ENCODE peak calls at places on chromosomes 6 and 20, in eight cellular contexts. X, F, N, E, Z, G, I and Y are unnamed samples.

GRCh38 chr20:51562334-51563140 is 20.0 kb upstream of the NFATC2 start:
- DNase-seq in I (peak; percentile 11), Z (peak; percentile 87), X (no peak), F (peak; percentile 49), N (no peak), G (peak; percentile 16), E (no peak), Y (no peak)

GRCh38 chr6:16704706-16705402 is 56.4 kb downstream of the ATXN1 start:
- DNase-seq in E (no peak), I (no peak), F (no peak), X (no peak), N (peak; percentile 84), Z (no peak), G (peak; percentile 66), Y (no peak)

GRCh38 chr6:23533311-23533710 is 592.7 kb upstream of the NRSN1 start:
- DNase-seq in N (no peak), F (no peak), I (no peak), X (no peak), Z (no peak), G (no peak), E (no peak), Y (no peak)

GRCh38 chr6:166008441-166009369 is 158.9 kb downstream of the TBXT start:
- DNase-seq in E (no peak), Z (no peak), N (no peak), I (no peak), F (no peak), X (no peak), G (no peak), Y (no peak)

GRCh38 chr6:106890447-106890846 is 84.1 kb downstream of the CD24 start:
- DNase-seq in E (no peak), N (no peak), G (no peak), Z (no peak), X (no peak), I (no peak), F (no peak), Y (no peak)

GRCh38 chr6:167089243-167090142 is 33.4 kb upstream of the CCR6 start:
- DNase-seq in I (no peak), X (no peak), F (no peak), G (no peak), N (no peak), Z (no peak), E (no peak), Y (no peak)

GRCh38 chr6:68559716-68560115 is 75.4 kb upstream of the ADGRB3 start:
- DNase-seq in I (no peak), Z (no peak), F (no peak), X (no peak), G (no peak), N (no peak), E (no peak), Y (no peak)

GRCh38 chr6:149147191-149147590 is 170.3 kb upstream of the TAB2 start:
- DNase-seq in G (no peak), E (no peak), I (no peak), N (no peak), F (no peak), X (no peak), Z (no peak), Y (no peak)

GRCh38 chr6:90997076-90997475 is 410.2 kb upstream of the MAP3K7 start:
- DNase-seq in I (no peak), X (no peak), E (no peak), G (no peak), N (no peak), F (no peak), Z (no peak), Y (no peak)

GRCh38 chr6:152089992-152090391 is 282.5 kb downstream of the ESR1 start:
- DNase-seq in N (no peak), G (no peak), Z (peak; percentile 25), E (no peak), F (no peak), X (no peak), I (no peak), Y (no peak)

GRCh38 chr20:60115452-60115851 is 157.2 kb downstream of the CDH26 start:
- DNase-seq in Z (no peak), N (no peak), G (no peak), E (no peak), I (no peak), F (no peak), X (no peak), Y (no peak)

GRCh38 chr20:13089950-13090469 is 81.2 kb downstream of the SPTLC3 start:
- DNase-seq in F (no peak), G (no peak), X (no peak), E (no peak), N (no peak), I (no peak), Z (no peak), Y (no peak)

GRCh38 chr6:13472099-13472498 is 15.3 kb downstream of the GFOD1 start:
- DNase-seq in G (no peak), I (no peak), X (no peak), E (no peak), N (no peak), Z (no peak), F (no peak), Y (no peak)

GRCh38 chr6:36139431-36139830 is 9.1 kb downstream of the MAPK13 start:
- DNase-seq in X (no peak), N (no peak), F (no peak), G (no peak), I (no peak), Z (no peak), E (no peak), Y (no peak)

GRCh38 chr20:56445130-56445529 is 23.3 kb upstream of the RTF2 start:
- DNase-seq in N (peak; percentile 37), G (no peak), F (no peak), X (no peak), Z (no peak), I (no peak), E (no peak), Y (no peak)

GRCh38 chr6:33923857-33924514 is 120.2 kb upstream of the MLN start:
- DNase-seq in I (no peak), X (no peak), F (no peak), Z (no peak), E (no peak), N (no peak), G (no peak), Y (no peak)

GRCh38 chr6:90319979-90320667 is 23.5 kb upstream of the BACH2 start:
- DNase-seq in N (no peak), G (no peak), X (no peak), I (no peak), Z (no peak), F (no peak), E (no peak), Y (no peak)

GRCh38 chr6:1611322-1611571 is 1.5 kb downstream of the FOXC1 start:
- DNase-seq in Z (peak; percentile 53), F (peak; percentile 19), I (no peak), G (no peak), X (no peak), E (no peak), N (no peak), Y (no peak)

GRCh38 chr20:56779452-56780143 is 150.5 kb downstream of the TFAP2C start:
- DNase-seq in Z (no peak), E (no peak), G (no peak), N (no peak), X (no peak), F (no peak), I (no peak), Y (no peak)

GRCh38 chr20:13021205-13021970 is 12.6 kb downstream of the SPTLC3 start:
- DNase-seq in G (no peak), F (no peak), I (no peak), E (no peak), N (no peak), X (no peak), Z (no peak), Y (no peak)

GRCh38 chr6:86856937-86857563 is 80.3 kb upstream of the HTR1E start:
- DNase-seq in G (peak; percentile 41), X (no peak), F (no peak), Z (peak; percentile 13), E (no peak), N (no peak), I (no peak), Y (no peak)

GRCh38 chr6:162371133-162371532 is 356.4 kb downstream of the PRKN start:
- DNase-seq in G (no peak), X (no peak), Z (peak; percentile 5), I (no peak), E (no peak), N (no peak), F (no peak), Y (no peak)

GRCh38 chr20:50690979-50691584 is at the start of gene RIPOR3:
- DNase-seq in G (no peak), Z (no peak), X (no peak), E (no peak), F (no peak), I (no peak), N (no peak), Y (no peak)

GRCh38 chr6:11006060-11006459 is 38.0 kb downstream of the ELOVL2 start:
- DNase-seq in X (no peak), N (no peak), E (no peak), F (no peak), Z (no peak), I (no peak), G (no peak), Y (no peak)

GRCh38 chr20:37781626-37782025 is 87.8 kb downstream of the CTNNBL1 start:
- DNase-seq in I (no peak), F (no peak), G (no peak), N (no peak), E (no peak), X (no peak), Z (no peak), Y (no peak)

GRCh38 chr20:43686820-43687219 is 19.9 kb downstream of the MYBL2 start:
- DNase-seq in F (no peak), I (no peak), N (no peak), Z (no peak), G (no peak), E (no peak), X (no peak), Y (no peak)

GRCh38 chr20:41178904-41179432 is 41.6 kb downstream of the PLCG1 start:
- DNase-seq in N (peak; percentile 47), G (no peak), Z (no peak), I (no peak), X (no peak), E (no peak), F (no peak), Y (no peak)

GRCh38 chr6:105087571-105088211 is 92.1 kb downstream of the POPDC3 start:
- DNase-seq in I (peak; percentile 18), E (no peak), F (no peak), X (no peak), Z (peak; percentile 51), G (peak; percentile 20), N (no peak), Y (no peak)

GRCh38 chr6:135488023-135488422 is 9.5 kb downstream of the AHI1 start:
- DNase-seq in E (no peak), Z (peak; percentile 49), I (no peak), G (no peak), F (no peak), N (no peak), X (no peak), Y (no peak)

GRCh38 chr6:110731196-110731595 is 84.1 kb downstream of the CDK19 start:
- DNase-seq in N (no peak), E (no peak), G (no peak), F (no peak), I (no peak), Z (no peak), X (no peak), Y (no peak)

GRCh38 chr20:62161347-62161746 is 17.8 kb downstream of the SS18L1 start:
- DNase-seq in Z (peak; percentile 98), E (no peak), I (no peak), N (no peak), X (no peak), F (no peak), G (no peak), Y (no peak)

GRCh38 chr20:36773123-36773547 is 428 bp downstream of the DSN1 start:
- DNase-seq in X (no peak), I (no peak), N (peak; percentile 60), Z (no peak), G (no peak), E (no peak), F (no peak), Y (no peak)

GRCh38 chr6:121201108-121201507 is 133.2 kb downstream of the TBC1D32 start:
- DNase-seq in I (no peak), F (no peak), E (no peak), X (no peak), N (no peak), G (no peak), Z (peak; percentile 9), Y (no peak)

GRCh38 chr20:10453241-10453640 is 18.1 kb downstream of the SLX4IP start:
- DNase-seq in X (no peak), G (peak; percentile 26), Z (no peak), F (no peak), E (no peak), N (no peak), I (peak; percentile 14), Y (no peak)